ENCODE peak calls at places on chromosomes 2 and 18, in four cellular contexts. One of them, this sample, is unnamed.

GRCh38 chr18:12293831-12294230 is 14.2 kb upstream of the TUBB6 start:
- DNase-seq in naive thymus-derived CD4-positive, alpha-beta T cell: no peak
- DNase-seq in MG63: no peak
- DNase-seq in choroid plexus epithelial cell: no peak
- DNase-seq in this sample: no peak

GRCh38 chr18:69636529-69637301 is 236.0 kb downstream of the DOK6 start:
- DNase-seq in MG63: no peak
- DNase-seq in naive thymus-derived CD4-positive, alpha-beta T cell: peak
- DNase-seq in choroid plexus epithelial cell: peak
- DNase-seq in this sample: peak

GRCh38 chr2:184685999-184686841 is 87.9 kb downstream of the ZNF804A start:
- DNase-seq in choroid plexus epithelial cell: peak
- DNase-seq in MG63: no peak
- DNase-seq in naive thymus-derived CD4-positive, alpha-beta T cell: no peak
- DNase-seq in this sample: no peak

GRCh38 chr2:240319221-240319854 is 116.1 kb upstream of the GPC1 start:
- DNase-seq in naive thymus-derived CD4-positive, alpha-beta T cell: no peak
- DNase-seq in choroid plexus epithelial cell: peak
- DNase-seq in MG63: no peak
- DNase-seq in this sample: no peak

GRCh38 chr2:134657650-134658250 is 61.0 kb downstream of the TMEM163 start:
- DNase-seq in choroid plexus epithelial cell: no peak
- DNase-seq in MG63: no peak
- DNase-seq in naive thymus-derived CD4-positive, alpha-beta T cell: no peak
- DNase-seq in this sample: peak

GRCh38 chr18:31566576-31567306 is 24.9 kb upstream of the TTR start:
- DNase-seq in naive thymus-derived CD4-positive, alpha-beta T cell: no peak
- DNase-seq in choroid plexus epithelial cell: no peak
- DNase-seq in MG63: no peak
- DNase-seq in this sample: no peak

GRCh38 chr2:54945401-54946219 is 104.6 kb downstream of the RTN4 start:
- DNase-seq in naive thymus-derived CD4-positive, alpha-beta T cell: no peak
- DNase-seq in MG63: peak
- DNase-seq in choroid plexus epithelial cell: peak
- DNase-seq in this sample: no peak

GRCh38 chr2:85635636-85636035 is 19.6 kb downstream of the USP39 start:
- DNase-seq in MG63: no peak
- DNase-seq in naive thymus-derived CD4-positive, alpha-beta T cell: no peak
- DNase-seq in choroid plexus epithelial cell: no peak
- DNase-seq in this sample: no peak

GRCh38 chr2:239455436-239456203 is 54.8 kb upstream of the HDAC4 start:
- DNase-seq in choroid plexus epithelial cell: no peak
- DNase-seq in MG63: no peak
- DNase-seq in naive thymus-derived CD4-positive, alpha-beta T cell: no peak
- DNase-seq in this sample: no peak

GRCh38 chr2:32135409-32135808 is 30.3 kb upstream of the SLC30A6 start:
- DNase-seq in MG63: peak
- DNase-seq in naive thymus-derived CD4-positive, alpha-beta T cell: peak
- DNase-seq in choroid plexus epithelial cell: peak
- DNase-seq in this sample: peak

GRCh38 chr18:11728247-11728646 is 39.2 kb downstream of the GNAL start:
- DNase-seq in naive thymus-derived CD4-positive, alpha-beta T cell: no peak
- DNase-seq in choroid plexus epithelial cell: peak
- DNase-seq in MG63: no peak
- DNase-seq in this sample: no peak

GRCh38 chr18:55284614-55285013 is 303.4 kb downstream of the TCF4 start:
- DNase-seq in MG63: no peak
- DNase-seq in choroid plexus epithelial cell: no peak
- DNase-seq in naive thymus-derived CD4-positive, alpha-beta T cell: no peak
- DNase-seq in this sample: no peak

DNA sequence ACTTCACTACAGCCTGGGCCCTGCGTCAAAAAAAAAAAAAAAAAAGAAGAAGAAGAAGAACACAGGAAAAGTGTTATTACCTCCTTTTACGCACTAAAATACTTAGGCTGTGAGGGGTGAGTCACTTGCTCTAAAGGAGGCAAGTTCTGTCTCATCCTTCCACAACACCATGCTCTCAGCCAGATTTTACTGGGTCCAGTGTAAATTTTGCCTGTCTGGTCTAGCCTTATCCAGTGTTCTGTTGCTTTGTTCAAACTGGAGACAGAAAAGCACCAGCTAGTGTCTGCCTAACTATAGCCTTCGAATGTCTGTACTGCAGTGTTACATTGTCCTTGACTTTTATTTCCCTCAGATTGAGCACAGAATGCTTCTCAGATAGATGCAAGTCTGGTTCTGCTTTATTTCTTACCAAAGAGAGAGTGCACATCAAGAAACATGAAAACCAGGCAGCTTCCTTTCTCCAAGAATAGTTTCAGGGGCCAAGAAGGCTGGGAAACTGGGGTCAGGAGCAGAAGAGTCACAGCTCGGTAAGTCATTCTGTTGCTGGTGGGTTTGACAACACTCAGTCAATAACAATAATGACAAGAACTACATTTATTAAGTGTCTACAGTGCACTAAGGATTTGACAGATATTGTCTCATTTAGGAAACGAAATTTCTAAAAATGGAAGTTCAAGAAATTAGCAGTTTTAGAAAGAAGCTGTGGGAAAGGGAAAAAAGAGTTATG is 3.1 kb upstream of the MSGN1 start:
- DNase-seq in naive thymus-derived CD4-positive, alpha-beta T cell: no peak
- DNase-seq in choroid plexus epithelial cell: peak
- DNase-seq in MG63: peak
- DNase-seq in this sample: peak
- H3K4me3 ChIP-seq in naive thymus-derived CD4-positive, alpha-beta T cell: no peak
- H3K4me3 ChIP-seq in choroid plexus epithelial cell: no peak
- H3K4me3 ChIP-seq in MG63: no peak
- H3K4me3 ChIP-seq in this sample: peak

GRCh38 chr2:216694201-216694825 is 1.0 kb downstream of the IGFBP5 start:
- DNase-seq in choroid plexus epithelial cell: peak
- DNase-seq in MG63: peak
- DNase-seq in naive thymus-derived CD4-positive, alpha-beta T cell: peak
- DNase-seq in this sample: peak
- H3K4me3 ChIP-seq in choroid plexus epithelial cell: peak
- H3K4me3 ChIP-seq in MG63: peak
- H3K4me3 ChIP-seq in naive thymus-derived CD4-positive, alpha-beta T cell: no peak
- H3K4me3 ChIP-seq in this sample: peak

GRCh38 chr18:6434987-6435709 is 20.4 kb upstream of the L3MBTL4 start:
- DNase-seq in MG63: no peak
- DNase-seq in choroid plexus epithelial cell: no peak
- DNase-seq in naive thymus-derived CD4-positive, alpha-beta T cell: no peak
- DNase-seq in this sample: no peak
- H3K4me3 ChIP-seq in MG63: peak
- H3K4me3 ChIP-seq in choroid plexus epithelial cell: no peak
- H3K4me3 ChIP-seq in naive thymus-derived CD4-positive, alpha-beta T cell: no peak
- H3K4me3 ChIP-seq in this sample: no peak

DNA sequence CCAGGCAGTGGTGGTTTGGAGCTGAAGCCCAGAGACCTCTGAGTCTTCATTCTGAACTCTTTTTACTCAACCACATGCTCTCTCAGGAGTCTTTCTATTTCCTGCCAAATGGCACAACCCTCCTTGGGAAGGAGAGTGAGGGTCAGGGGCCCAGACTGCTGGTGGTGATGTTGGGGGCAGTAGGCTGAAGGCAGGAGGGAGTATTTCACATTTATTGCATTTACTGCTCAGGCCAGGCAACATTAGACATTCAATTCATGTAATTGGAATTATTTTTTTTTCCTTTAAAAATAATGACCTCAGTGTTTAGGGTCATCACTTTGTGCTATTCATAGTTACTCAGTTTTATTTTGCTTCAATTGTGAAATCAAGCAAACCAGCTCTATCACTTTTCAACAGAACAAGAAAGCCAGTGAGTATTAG is 311.3 kb upstream of the NT5C1B start:
- DNase-seq in choroid plexus epithelial cell: peak
- DNase-seq in naive thymus-derived CD4-positive, alpha-beta T cell: no peak
- DNase-seq in MG63: peak
- DNase-seq in this sample: no peak
- H3K4me3 ChIP-seq in choroid plexus epithelial cell: no peak
- H3K4me3 ChIP-seq in naive thymus-derived CD4-positive, alpha-beta T cell: no peak
- H3K4me3 ChIP-seq in MG63: no peak
- H3K4me3 ChIP-seq in this sample: no peak